ENCODE peak calls at places on chromosomes 12 and 14, in five cellular contexts. F, H, O, U and W are unnamed samples.

GRCh38 chr14:70651522-70651921 is 9.8 kb downstream of the TTC9 start:
- DNase-seq in F (no peak), H (no peak), O (no peak), U (no peak), W (peak; percentile 37)

GRCh38 chr12:12992418-12993175 is 7.5 kb downstream of the HEBP1 start:
- DNase-seq in F (no peak), H (no peak), O (peak; percentile 38), U (no peak), W (no peak)

GRCh38 chr12:84919271-84919670 is 6.7 kb upstream of the SLC6A15 start:
- DNase-seq in F (no peak), H (no peak), O (no peak), U (no peak), W (no peak)

GRCh38 chr12:47415054-47415453 is 290.8 kb downstream of the RPAP3 start:
- DNase-seq in F (no peak), H (no peak), O (no peak), U (no peak), W (no peak)

GRCh38 chr12:15546102-15546701 is 223.9 kb downstream of the PTPRO start:
- DNase-seq in F (no peak), H (no peak), O (no peak), U (no peak), W (peak; percentile 11)

GRCh38 chr12:31019106-31019505 is 54.6 kb upstream of the DDX11 start:
- DNase-seq in F (no peak), H (no peak), O (no peak), U (no peak), W (no peak)

GRCh38 chr12:64010069-64010686 is 165.7 kb downstream of the SRGAP1 start:
- DNase-seq in F (no peak), H (no peak), O (no peak), U (no peak), W (no peak)

GRCh38 chr12:42790761-42791151 is 201.2 kb upstream of the PRICKLE1 start:
- DNase-seq in F (no peak), H (no peak), O (no peak), U (no peak), W (no peak)

GRCh38 chr12:51911788-51912711 is 4.7 kb downstream of the ACVRL1 start:
- DNase-seq in F (peak; percentile 85), H (no peak), O (peak; percentile 73), U (no peak), W (no peak)

GRCh38 chr12:57171668-57172067 is 24.2 kb upstream of the LRP1-AS start:
- DNase-seq in F (no peak), H (no peak), O (no peak), U (no peak), W (no peak)

GRCh38 chr12:12726543-12727093 is 9.4 kb downstream of the CDKN1B start:
- DNase-seq in F (no peak), H (no peak), O (no peak), U (peak; percentile 35), W (no peak)

GRCh38 chr14:101790232-101790631 is 28.7 kb downstream of the PPP2R5C start:
- DNase-seq in F (no peak), H (no peak), O (no peak), U (no peak), W (no peak)

GRCh38 chr14:105486974-105487448 is 325 bp downstream of the CRIP1 start:
- DNase-seq in F (peak; percentile 90), H (no peak), O (peak; percentile 86), U (peak; percentile 54), W (peak; percentile 75)

GRCh38 chr14:96270565-96271420 is 14.8 kb downstream of the BDKRB1 start:
- DNase-seq in F (no peak), H (no peak), O (no peak), U (no peak), W (no peak)

GRCh38 chr12:1922075-1922709 is 3.7 kb upstream of the CACNA2D4 start:
- DNase-seq in F (no peak), H (no peak), O (peak; percentile 17), U (no peak), W (no peak)

GRCh38 chr14:46920542-46920941 is 269.0 kb upstream of the RPL10L start:
- DNase-seq in F (no peak), H (no peak), O (no peak), U (no peak), W (no peak)

GRCh38 chr14:33062881-33063280 is 124.2 kb downstream of the NPAS3 start:
- DNase-seq in F (no peak), H (no peak), O (no peak), U (no peak), W (no peak)

GRCh38 chr12:18551703-18552102 is 186.1 kb downstream of the PLCZ1 start:
- DNase-seq in F (no peak), H (no peak), O (no peak), U (no peak), W (no peak)

GRCh38 chr14:75042040-75042439 is 9.2 kb downstream of the MLH3 start:
- DNase-seq in F (no peak), H (no peak), O (no peak), U (no peak), W (no peak)

GRCh38 chr14:61761557-61761956 is 663 bp upstream of the SNAPC1 start:
- DNase-seq in F (no peak), H (no peak), O (no peak), U (no peak), W (no peak)

GRCh38 chr14:90607141-90607540 is 209.1 kb downstream of the TTC7B start:
- DNase-seq in F (no peak), H (no peak), O (no peak), U (no peak), W (no peak)

GRCh38 chr14:70448633-70449032 is 3.3 kb upstream of the ADAM21 start:
- DNase-seq in F (no peak), H (no peak), O (no peak), U (no peak), W (no peak)

GRCh38 chr12:121483950-121484349 is 84.0 kb downstream of the RNF34 start:
- DNase-seq in F (no peak), H (no peak), O (no peak), U (no peak), W (no peak)

GRCh38 chr12:132740652-132741051 is 21.0 kb downstream of the ANKLE2 start:
- DNase-seq in F (no peak), H (no peak), O (no peak), U (no peak), W (no peak)

GRCh38 chr12:108634225-108634795 is 616 bp upstream of the SELPLG start:
- DNase-seq in F (peak; percentile 80), H (no peak), O (no peak), U (peak; percentile 74), W (peak; percentile 68)

GRCh38 chr12:119870462-119870861 is 6.7 kb downstream of the CIT start:
- DNase-seq in F (no peak), H (no peak), O (no peak), U (no peak), W (no peak)

GRCh38 chr12:12877789-12878455 is 13.4 kb upstream of the GPRC5A start:
- DNase-seq in F (no peak), H (no peak), O (no peak), U (no peak), W (no peak)

GRCh38 chr12:3150820-3151590 is 73.8 kb downstream of the TSPAN9 start:
- DNase-seq in F (no peak), H (no peak), O (no peak), U (no peak), W (no peak)

GRCh38 chr12:93848453-93849120 is 171.4 kb downstream of the CRADD start:
- DNase-seq in F (no peak), H (no peak), O (no peak), U (no peak), W (no peak)

GRCh38 chr12:46518184-46518583 is 145.6 kb upstream of the SLC38A2 start:
- DNase-seq in F (no peak), H (no peak), O (no peak), U (no peak), W (no peak)

GRCh38 chr12:40011775-40012129 is 94.1 kb downstream of the SLC2A13 start:
- DNase-seq in F (no peak), H (no peak), O (no peak), U (no peak), W (no peak)

GRCh38 chr12:109768901-109769670 is 55.5 kb downstream of the FAM222A start:
- DNase-seq in F (no peak), H (no peak), O (no peak), U (no peak), W (no peak)